ENCODE peak calls at places on chromosomes 4 and X, in eight cellular contexts. M is smooth muscle cell of the brain vasculature, L is neural crest cell, Q is EL, C is NCI-H82, N is Right ventricle myocardium superior, V is HS-27A, E is renal cortical epithelial cell. K is an unnamed sample.

GRCh38 chr4:145808848-145809512 is 129.0 kb downstream of the C4orf51 start:
- DNase-seq in M (no peak), L (no peak), Q (no peak), C (no peak), N (no peak), V (no peak), E (no peak), K (no peak)

GRCh38 chr4:80185787-80186548 is 11.3 kb upstream of the PRDM8 start:
- DNase-seq in M (no peak), L (no peak), Q (no peak), C (no peak), N (no peak), V (no peak), E (no peak), K (no peak)

GRCh38 chr4:88729146-88729755 is 31.6 kb upstream of the NAP1L5 start:
- DNase-seq in M (no peak), L (no peak), Q (no peak), C (peak), N (no peak), V (no peak), E (no peak), K (no peak)

GRCh38 chr4:88619973-88620372 is 27.7 kb downstream of the HERC3 start:
- DNase-seq in M (no peak), L (no peak), Q (no peak), C (no peak), N (no peak), V (no peak), E (no peak), K (no peak)

GRCh38 chr4:119697887-119698393 is 69.3 kb upstream of the PDE5A start:
- DNase-seq in M (no peak), L (no peak), Q (no peak), C (no peak), N (no peak), V (no peak), E (no peak), K (no peak)

GRCh38 chr4:153788419-153789276 is at the start of gene SFRP2:
- DNase-seq in M (no peak), L (peak), Q (no peak), C (peak), N (peak), V (no peak), E (no peak), K (no peak)

GRCh38 chrX:19852014-19853005 is 35.1 kb downstream of the SH3KBP1 start:
- DNase-seq in M (no peak), L (no peak), Q (peak), C (no peak), N (no peak), V (no peak), E (peak), K (no peak)

GRCh38 chr4:142265536-142265935 is 580.6 kb downstream of the INPP4B start:
- DNase-seq in M (no peak), L (no peak), Q (peak), C (no peak), N (no peak), V (peak), E (peak), K (no peak)

GRCh38 chr4:37873383-37873782 is 17.5 kb upstream of the TBC1D1 start:
- DNase-seq in M (peak), L (no peak), Q (peak), C (no peak), N (no peak), V (no peak), E (peak), K (no peak)

GRCh38 chr4:101348367-101348827 is 1.1 kb upstream of the PPP3CA start:
- DNase-seq in M (no peak), L (no peak), Q (no peak), C (peak), N (no peak), V (no peak), E (no peak), K (peak)

GRCh38 chr4:81506731-81507130 is 35.0 kb upstream of the RASGEF1B start:
- DNase-seq in M (no peak), L (no peak), Q (no peak), C (no peak), N (no peak), V (no peak), E (no peak), K (no peak)

GRCh38 chr4:103099691-103100392 is at the start of gene BDH2:
- DNase-seq in M (peak), L (peak), Q (peak), C (peak), N (no peak), V (peak), E (peak), K (peak)

GRCh38 chrX:8684201-8684600 is 47.7 kb downstream of the ANOS1 start:
- DNase-seq in M (no peak), L (no peak), Q (no peak), C (peak), N (no peak), V (no peak), E (peak), K (no peak)

GRCh38 chrX:37685452-37686347 is at the start of gene XK:
- DNase-seq in M (no peak), L (peak), Q (peak), C (peak), N (peak), V (no peak), E (peak), K (peak)

GRCh38 chrX:102651968-102652744 is 873 bp downstream of the GPRASP1 start:
- DNase-seq in M (no peak), L (peak), Q (peak), C (peak), N (no peak), V (no peak), E (peak), K (peak)

GRCh38 chr4:125315571-125316390 is 1.0 kb downstream of the FAT4 start:
- DNase-seq in M (no peak), L (peak), Q (peak), C (peak), N (peak), V (no peak), E (no peak), K (peak)

GRCh38 chr4:53695540-53696463 is 104.5 kb upstream of the LNX1 start:
- DNase-seq in M (no peak), L (no peak), Q (no peak), C (no peak), N (no peak), V (no peak), E (peak), K (peak)

GRCh38 chrX:134544614-134545255 is 84.8 kb downstream of the HPRT1 start:
- DNase-seq in M (no peak), L (no peak), Q (no peak), C (no peak), N (no peak), V (no peak), E (no peak), K (no peak)

GRCh38 chr4:174538876-174539250 is 16.6 kb upstream of the HPGD start:
- DNase-seq in M (no peak), L (no peak), Q (no peak), C (no peak), N (no peak), V (no peak), E (peak), K (no peak)

GRCh38 chrX:44997282-44997813 is 124.4 kb downstream of the KDM6A start:
- DNase-seq in M (no peak), L (no peak), Q (no peak), C (no peak), N (no peak), V (no peak), E (no peak), K (no peak)

GRCh38 chr4:23993373-23993772 is 103.5 kb upstream of the PPARGC1A start:
- DNase-seq in M (no peak), L (no peak), Q (no peak), C (no peak), N (no peak), V (no peak), E (no peak), K (no peak)

GRCh38 chrX:49915352-49916222 is 6.8 kb upstream of the CLCN5 start:
- DNase-seq in M (no peak), L (peak), Q (peak), C (peak), N (no peak), V (no peak), E (peak), K (peak)

GRCh38 chr4:41505161-41505653 is 32.8 kb upstream of the LIMCH1 start:
- DNase-seq in M (no peak), L (no peak), Q (peak), C (no peak), N (no peak), V (peak), E (peak), K (no peak)

GRCh38 chrX:101485212-101486064 is at the start of gene ARMCX4:
- DNase-seq in M (no peak), L (peak), Q (peak), C (peak), N (peak), V (peak), E (peak), K (peak)

GRCh38 chr4:149781150-149781549 is 34.5 kb downstream of the IQCM start:
- DNase-seq in M (peak), L (no peak), Q (peak), C (no peak), N (no peak), V (peak), E (peak), K (no peak)

GRCh38 chr4:126375462-126376054 is 1060.8 kb downstream of the FAT4 start:
- DNase-seq in M (peak), L (no peak), Q (no peak), C (no peak), N (no peak), V (no peak), E (no peak), K (no peak)